ENCODE peak calls at places on chromosome 13, in four cellular contexts. E is EL, T is A172, Z is aorta. A is an unnamed sample.

GRCh38 chr13:112592647-112593046 is 4.7 kb upstream of the TUBGCP3 start:
- DNase-seq in Z (no peak), T (no peak), E (no peak), A (no peak)

GRCh38 chr13:60448907-60449510 is 52.0 kb downstream of the TDRD3 start:
- DNase-seq in E (peak; percentile 48), T (peak; percentile 45), Z (no peak), A (no peak)

GRCh38 chr13:32471187-32471922 is 43.4 kb upstream of the N4BP2L1 start:
- DNase-seq in E (no peak), Z (no peak), T (no peak), A (peak; percentile 42)

GRCh38 chr13:71864094-71864980 is 2.7 kb downstream of the DACH1 start:
- DNase-seq in E (no peak), T (no peak), Z (peak; percentile 73), A (peak; percentile 56)

GRCh38 chr13:50344717-50345116 is 329.5 kb downstream of the KCNRG start:
- DNase-seq in E (no peak), Z (no peak), T (no peak), A (no peak)

GRCh38 chr13:31038834-31039552 is 106.5 kb downstream of the TEX26 start:
- DNase-seq in T (peak; percentile 76), E (peak; percentile 45), Z (no peak), A (no peak)

GRCh38 chr13:35388456-35388855 is 88.0 kb downstream of the MAB21L1 start:
- DNase-seq in Z (no peak), T (no peak), E (no peak), A (no peak)

GRCh38 chr13:35791191-35791902 is 314.9 kb upstream of the MAB21L1 start:
- DNase-seq in E (peak; percentile 42), Z (no peak), T (no peak), A (no peak)

GRCh38 chr13:51223284-51224270 is 1.4 kb downstream of the FAM124A start:
- DNase-seq in E (no peak), T (no peak), Z (no peak), A (no peak)

GRCh38 chr13:98303858-98304257 is 126.8 kb upstream of the RNF113B start:
- DNase-seq in Z (no peak), T (no peak), E (no peak), A (no peak)

GRCh38 chr13:73366241-73366640 is 307.4 kb downstream of the KLF5 start:
- DNase-seq in T (no peak), E (no peak), Z (no peak), A (no peak)

GRCh38 chr13:33251131-33251629 is 34.4 kb downstream of the STARD13 start:
- DNase-seq in Z (no peak), T (peak; percentile 97), E (peak; percentile 99), A (no peak)

GRCh38 chr13:65940720-65941119 is 1289.4 kb downstream of the PCDH9 start:
- DNase-seq in Z (no peak), T (no peak), E (no peak), A (peak; percentile 32)

GRCh38 chr13:45280751-45281634 is 60.0 kb downstream of the TPT1 start:
- DNase-seq in Z (peak; percentile 83), T (peak; percentile 87), E (peak; percentile 76), A (peak; percentile 59)

GRCh38 chr13:44396963-44397580 is 23.4 kb downstream of the SERP2 start:
- DNase-seq in E (peak; percentile 21), T (no peak), Z (peak; percentile 66), A (peak; percentile 48)

GRCh38 chr13:30413842-30414241 is 8.5 kb upstream of the UBE2L5 start:
- DNase-seq in Z (no peak), E (no peak), T (no peak), A (no peak)

GRCh38 chr13:108193806-108194205 is 21.5 kb downstream of the LIG4 start:
- DNase-seq in E (no peak), Z (no peak), T (no peak), A (no peak)

GRCh38 chr13:75871059-75871458 is 234.9 kb downstream of the LMO7 start:
- DNase-seq in Z (no peak), E (no peak), T (no peak), A (no peak)

GRCh38 chr13:75326173-75327131 is 155.5 kb downstream of the TBC1D4 start:
- DNase-seq in T (peak; percentile 16), E (no peak), Z (no peak), A (no peak)

GRCh38 chr13:99522288-99522687 is 21.0 kb downstream of the TM9SF2 start:
- DNase-seq in E (peak; percentile 27), Z (no peak), T (no peak), A (no peak)

GRCh38 chr13:42534785-42535184 is 39.2 kb upstream of the TNFSF11 start:
- DNase-seq in T (no peak), E (no peak), Z (no peak), A (no peak)

GRCh38 chr13:55418095-55418494 is 1722.6 kb upstream of the PRR20A start:
- DNase-seq in E (no peak), Z (no peak), T (no peak), A (no peak)

GRCh38 chr13:66952507-66952906 is 277.6 kb downstream of the PCDH9 start:
- DNase-seq in Z (no peak), E (no peak), T (no peak), A (no peak)

GRCh38 chr13:42279986-42280385 is 8.0 kb downstream of the AKAP11 start:
- DNase-seq in Z (no peak), T (no peak), E (no peak), A (no peak)

GRCh38 chr13:49292742-49293498 is 45.2 kb downstream of the CDADC1 start:
- DNase-seq in E (peak; percentile 15), T (no peak), Z (peak; percentile 91), A (no peak)

GRCh38 chr13:45490068-45490467 is 25.3 kb downstream of the COG3 start:
- DNase-seq in E (no peak), T (no peak), Z (no peak), A (no peak)

GRCh38 chr13:54373211-54373610 is 1344.6 kb downstream of the OLFM4 start:
- DNase-seq in E (no peak), Z (no peak), T (no peak), A (no peak)

A was measured in left ventricle myocardium inferior.